ENCODE peak calls at places on chromosomes 5 and 9, in five cellular contexts. U, F, P, I and B are unnamed samples.

GRCh38 chr9:98575379-98576346 is 133.1 kb downstream of the GABBR2 start:
- DNase-seq in U (peak), F (peak), P (peak), I (no peak), B (no peak)

GRCh38 chr5:168765220-168766037 is 186.3 kb upstream of the PANK3 start:
- DNase-seq in U (no peak), F (no peak), P (no peak), I (no peak), B (no peak)

GRCh38 chr9:94869415-94869838 is 142.9 kb downstream of the AOPEP start:
- DNase-seq in U (peak), F (no peak), P (no peak), I (peak), B (no peak)

GRCh38 chr9:98086461-98086860 is 29.9 kb downstream of the NANS start:
- DNase-seq in U (no peak), F (no peak), P (no peak), I (no peak), B (no peak)

GRCh38 chr5:71782393-71782770 is 63.3 kb downstream of the CARTPT start:
- DNase-seq in U (no peak), F (no peak), P (no peak), I (no peak), B (no peak)

GRCh38 chr9:89501311-89501898 is 3.5 kb upstream of the SEMA4D start:
- DNase-seq in U (no peak), F (no peak), P (no peak), I (no peak), B (no peak)

GRCh38 chr9:127854169-127854833 is at the start of gene ENG:
- DNase-seq in U (no peak), F (no peak), P (no peak), I (peak), B (no peak)

GRCh38 chr5:91885291-91886265 is 502.5 kb upstream of the ARRDC3 start:
- DNase-seq in U (no peak), F (no peak), P (no peak), I (no peak), B (no peak)

GRCh38 chr9:17813798-17814197 is 234.9 kb downstream of the SH3GL2 start:
- DNase-seq in U (no peak), F (no peak), P (no peak), I (no peak), B (no peak)

GRCh38 chr9:17807670-17808282 is 228.9 kb downstream of the SH3GL2 start:
- DNase-seq in U (no peak), F (no peak), P (no peak), I (no peak), B (peak)

GRCh38 chr9:17810293-17810692 is 231.4 kb downstream of the SH3GL2 start:
- DNase-seq in U (no peak), F (no peak), P (no peak), I (no peak), B (no peak)

DNA sequence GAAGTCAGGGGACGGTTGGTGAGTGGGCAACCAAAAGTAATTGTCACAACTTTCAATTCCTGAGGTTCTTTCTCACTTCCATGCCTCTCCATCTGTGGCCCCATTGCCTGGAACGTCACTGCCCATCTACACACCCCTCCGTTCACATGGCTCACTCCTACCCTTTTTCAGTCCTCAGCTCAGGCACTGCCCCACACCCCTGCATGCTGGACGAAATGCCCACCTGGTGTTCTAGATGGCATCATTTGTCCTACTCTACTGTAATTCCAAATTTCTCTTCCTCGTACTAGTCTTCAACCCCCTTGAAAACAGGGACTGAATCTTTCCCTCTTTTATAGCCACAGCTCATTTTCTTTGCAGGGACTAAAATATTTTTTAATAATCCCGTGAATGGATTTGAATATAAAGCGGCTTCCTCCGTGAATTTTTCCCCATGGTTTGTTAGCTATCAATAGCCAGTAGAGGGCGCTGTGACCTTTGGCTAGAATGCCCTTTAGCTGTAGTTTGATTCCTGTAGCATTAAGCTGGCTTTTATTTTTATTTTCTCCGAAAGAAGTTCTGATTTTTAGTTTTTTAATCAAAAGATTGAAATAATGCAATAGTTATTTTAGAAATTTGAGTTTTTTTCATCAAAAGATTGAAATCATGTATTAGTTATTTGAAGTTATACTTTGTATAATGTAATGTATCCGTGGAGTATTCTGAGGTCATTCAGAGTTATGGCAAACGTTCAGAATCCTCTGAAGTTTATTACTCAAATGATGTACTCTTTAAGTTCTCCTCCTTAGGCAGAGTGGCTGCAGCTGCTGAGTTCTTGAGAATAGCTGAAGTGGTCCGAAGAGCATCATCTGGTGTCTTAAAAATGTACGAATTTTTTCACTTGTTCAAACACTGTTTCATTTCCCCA is 232.1 kb downstream of the SH3GL2 start:
- DNase-seq in U (peak), F (peak), P (peak), I (peak), B (peak)
- TF ChIP-seq MYC in U (no peak), F (no peak), P (no peak), I (no peak), B (no peak)

DNA sequence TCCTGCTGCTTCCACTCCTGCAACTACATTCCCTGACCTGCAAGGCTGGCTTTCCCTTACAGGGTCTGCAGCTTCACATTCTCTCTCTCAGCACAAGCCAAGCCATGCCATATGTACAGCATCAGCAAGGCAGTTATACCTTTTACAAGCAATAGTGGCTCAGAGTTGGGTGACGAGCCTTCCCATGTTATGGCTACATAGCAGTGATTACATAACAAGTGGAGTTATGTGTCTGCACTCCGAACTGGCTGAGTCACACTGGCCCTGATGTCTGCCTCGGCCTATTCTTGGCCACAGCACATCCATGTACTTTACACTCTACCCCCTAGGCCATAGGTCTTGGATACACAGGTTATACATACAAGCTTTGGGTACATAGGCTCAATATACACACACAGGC is 52.0 kb upstream of the SNCAIP start:
- DNase-seq in U (peak), F (no peak), P (peak), I (no peak), B (peak)
- TF ChIP-seq MYC in U (no peak), F (no peak), P (no peak), I (no peak), B (no peak)

GRCh38 chr9:110214090-110214489 is 6.1 kb upstream of the C9orf152 start:
- DNase-seq in U (no peak), F (no peak), P (no peak), I (no peak), B (peak)

GRCh38 chr9:110214553-110214952 is 6.6 kb upstream of the C9orf152 start:
- DNase-seq in U (no peak), F (no peak), P (no peak), I (no peak), B (peak)

GRCh38 chr9:110220809-110221208 is 12.8 kb upstream of the C9orf152 start:
- DNase-seq in U (no peak), F (no peak), P (no peak), I (no peak), B (peak)

GRCh38 chr9:110214956-110215355 is 7.0 kb upstream of the C9orf152 start:
- DNase-seq in U (no peak), F (no peak), P (no peak), I (no peak), B (peak)

DNA sequence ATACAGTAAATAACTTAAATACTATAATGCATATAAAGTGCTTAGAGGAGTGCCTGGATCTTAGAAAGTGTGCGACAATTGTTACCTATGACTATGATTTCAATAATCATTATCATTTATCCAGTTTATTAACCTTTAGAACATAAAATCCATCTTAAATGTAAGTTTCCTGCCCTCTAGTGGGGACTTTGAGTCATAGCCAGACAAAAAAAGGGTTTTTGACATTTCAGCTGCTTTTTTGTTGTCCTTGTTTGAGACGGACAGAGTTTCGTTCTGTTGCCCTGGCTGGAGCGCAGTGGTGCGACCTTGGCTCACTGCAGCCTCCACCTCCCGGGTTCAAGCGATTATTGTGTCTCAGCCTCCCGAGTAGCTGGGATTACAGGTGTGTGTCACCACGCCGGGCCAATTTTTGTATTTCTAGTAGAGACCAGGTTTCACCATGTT is 9.7 kb upstream of the C9orf152 start:
- DNase-seq in U (peak), F (no peak), P (peak), I (peak), B (peak)
- TF ChIP-seq MYC in U (no peak), F (no peak), P (no peak), I (no peak), B (no peak)

GRCh38 chr9:93622725-93623124 is 46.3 kb downstream of the PHF2 start:
- DNase-seq in U (no peak), F (no peak), P (no peak), I (no peak), B (no peak)
- TF ChIP-seq MYC in U (no peak), F (no peak), P (no peak), I (no peak), B (no peak)

GRCh38 chr9:96327694-96328352 is 25.8 kb upstream of the HSD17B3 start:
- DNase-seq in U (peak), F (peak), P (peak), I (peak), B (peak)
- TF ChIP-seq MYC in U (no peak), F (no peak), P (no peak), I (no peak), B (no peak)

GRCh38 chr5:172007153-172007794 is 836 bp upstream of the FBXW11 start:
- DNase-seq in U (no peak), F (no peak), P (peak), I (no peak), B (peak)

GRCh38 chr5:172009536-172010270 is 3.3 kb upstream of the FBXW11 start:
- DNase-seq in U (no peak), F (no peak), P (no peak), I (no peak), B (no peak)

GRCh38 chr5:172008689-172009141 is 2.3 kb upstream of the FBXW11 start:
- DNase-seq in U (no peak), F (no peak), P (peak), I (no peak), B (no peak)

GRCh38 chr5:172006378-172007152 is at the start of gene FBXW11:
- DNase-seq in U (peak), F (peak), P (peak), I (peak), B (peak)

DNA sequence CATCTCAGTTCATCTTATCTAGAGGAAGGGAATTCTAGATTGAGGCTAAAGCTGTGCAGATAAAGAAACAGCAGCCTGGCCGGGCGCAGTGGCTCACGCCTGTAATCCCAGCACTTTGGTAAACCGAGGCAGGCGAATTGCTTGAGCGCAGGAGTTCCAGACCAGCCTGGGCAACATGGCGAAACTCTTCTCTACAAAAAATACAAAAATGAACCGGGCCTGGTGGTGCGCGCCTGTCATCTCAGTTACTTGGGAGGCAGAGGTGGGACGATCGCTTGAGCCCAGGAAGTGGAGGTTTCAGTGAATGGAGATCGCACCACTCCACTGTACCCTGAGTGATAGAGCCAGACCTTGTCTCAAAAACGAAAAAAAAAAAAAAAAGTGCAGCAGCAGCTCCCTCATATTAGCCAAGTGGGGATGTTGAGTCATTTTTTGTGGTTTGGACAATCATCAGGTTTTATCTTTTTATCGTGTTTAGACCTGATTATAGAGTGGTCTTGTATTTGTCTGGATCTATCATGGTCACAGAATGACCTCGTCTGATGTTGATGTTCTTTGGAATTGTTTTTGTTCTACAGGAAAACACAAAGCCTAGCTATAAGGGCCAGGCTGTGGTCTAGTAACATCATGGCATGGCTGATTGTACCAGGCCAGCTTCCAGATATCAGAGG is 1.5 kb upstream of the FBXW11 start:
- DNase-seq in U (no peak), F (no peak), P (no peak), I (peak), B (no peak)
- TF ChIP-seq MYC in U (no peak), F (no peak), P (no peak), I (no peak), B (no peak)